ENCODE peak calls at places on chromosome 14, in four cellular contexts. O is K562, I is HCT116, L is HepG2. X is an unnamed sample.

GRCh38 chr14:55440385-55440784 is at the start of gene TBPL2:
- DNase-seq in O (no peak), L (no peak), I (no peak), X (no peak)

GRCh38 chr14:97726661-97727060 is 929.5 kb downstream of the VRK1 start:
- DNase-seq in L (no peak), O (no peak), I (no peak), X (no peak)

GRCh38 chr14:71524321-71524982 is 407.8 kb upstream of the RGS6 start:
- DNase-seq in I (no peak), O (no peak), L (no peak), X (no peak)

GRCh38 chr14:53214384-53214783 is 61.3 kb upstream of the DDHD1 start:
- DNase-seq in I (no peak), L (no peak), O (no peak), X (no peak)

GRCh38 chr14:63308723-63309317 is 9.9 kb downstream of the GPHB5 start:
- DNase-seq in L (peak), I (peak), O (peak), X (no peak)

GRCh38 chr14:101215936-101216335 is 312.4 kb upstream of the RTL1 start:
- DNase-seq in L (no peak), I (no peak), O (no peak), X (no peak)

GRCh38 chr14:47917344-47917954 is 242.0 kb upstream of the MDGA2 start:
- DNase-seq in L (peak), O (no peak), I (peak), X (no peak)

GRCh38 chr14:54000341-54000811 is 43.8 kb upstream of the BMP4 start:
- DNase-seq in L (no peak), I (no peak), O (no peak), X (no peak)

GRCh38 chr14:23539209-23539866 is 12.2 kb downstream of the ZFHX2 start:
- DNase-seq in O (peak), I (peak), L (peak), X (no peak)

GRCh38 chr14:69595336-69595735 is 16.1 kb upstream of the SUSD6 start:
- DNase-seq in I (no peak), O (no peak), L (no peak), X (no peak)

GRCh38 chr14:50544911-50545310 is 12.5 kb upstream of the MAP4K5 start:
- DNase-seq in L (no peak), I (no peak), O (no peak), X (no peak)

GRCh38 chr14:85556263-85556662 is 26.3 kb downstream of the FLRT2 start:
- DNase-seq in O (no peak), L (no peak), I (no peak), X (no peak)

GRCh38 chr14:44989497-44990440 is 27.8 kb downstream of the TOGARAM1 start:
- DNase-seq in O (no peak), L (no peak), I (no peak), X (no peak)

GRCh38 chr14:101088395-101088667 is 184.8 kb upstream of the RTL1 start:
- DNase-seq in L (no peak), I (no peak), O (no peak), X (no peak)

GRCh38 chr14:87992349-87992719 is 648 bp downstream of the GALC start:
- DNase-seq in I (no peak), L (no peak), O (no peak), X (no peak)

GRCh38 chr14:99537399-99537798 is 56.2 kb downstream of the CCNK start:
- DNase-seq in O (no peak), L (no peak), I (no peak), X (no peak)

GRCh38 chr14:22821193-22822016 is 6.2 kb upstream of the SLC7A7 start:
- DNase-seq in I (no peak), O (no peak), L (peak), X (no peak)

GRCh38 chr14:30874999-30875787 is 834 bp downstream of the COCH start:
- DNase-seq in L (no peak), I (no peak), O (peak), X (no peak)

GRCh38 chr14:61542848-61543790 is 152.2 kb upstream of the HIF1A start:
- DNase-seq in O (no peak), I (no peak), L (no peak), X (no peak)

GRCh38 chr14:101819251-101819990 is 57.9 kb downstream of the PPP2R5C start:
- DNase-seq in L (no peak), I (no peak), O (no peak), X (no peak)

GRCh38 chr14:53509845-53510244 is 356.7 kb upstream of the DDHD1 start:
- DNase-seq in L (no peak), I (no peak), O (no peak), X (no peak)

GRCh38 chr14:69334576-69334975 is 63.5 kb downstream of the ERH start:
- DNase-seq in O (no peak), I (no peak), L (no peak), X (no peak)

GRCh38 chr14:30737916-30738315 is 115.8 kb downstream of the SCFD1 start:
- DNase-seq in O (no peak), I (no peak), L (no peak), X (no peak)

GRCh38 chr14:75823334-75823733 is 158.5 kb downstream of the TGFB3 start:
- DNase-seq in L (no peak), I (no peak), O (no peak), X (no peak)

GRCh38 chr14:89188492-89188891 is 228.5 kb downstream of the FOXN3 start:
- DNase-seq in O (no peak), L (no peak), I (no peak), X (no peak)

GRCh38 chr14:93982684-93983007 is 6.3 kb upstream of the ASB2 start:
- DNase-seq in O (no peak), I (no peak), L (no peak), X (no peak)
- H3K27ac ChIP-seq in O (no peak), I (no peak), L (no peak), X (no peak)

GRCh38 chr14:34380446-34380845 is 81.6 kb downstream of the SPTSSA start:
- DNase-seq in O (no peak), L (no peak), I (no peak), X (no peak)
- TF ChIP-seq TCF7L2 in O (no peak), L (no peak), I (no peak), X (no peak)

GRCh38 chr14:90332271-90332584 is 487 bp upstream of the NRDE2 start:
- DNase-seq in I (no peak), O (no peak), L (no peak), X (no peak)
- H3K27ac ChIP-seq in I (peak), O (peak), L (peak), X (peak)

GRCh38 chr14:78324353-78324752 is 154.2 kb downstream of the NRXN3 start:
- DNase-seq in L (no peak), O (no peak), I (no peak), X (no peak)

GRCh38 chr14:78325911-78326310 is 155.7 kb downstream of the NRXN3 start:
- DNase-seq in L (no peak), I (no peak), O (no peak), X (no peak)

DNA sequence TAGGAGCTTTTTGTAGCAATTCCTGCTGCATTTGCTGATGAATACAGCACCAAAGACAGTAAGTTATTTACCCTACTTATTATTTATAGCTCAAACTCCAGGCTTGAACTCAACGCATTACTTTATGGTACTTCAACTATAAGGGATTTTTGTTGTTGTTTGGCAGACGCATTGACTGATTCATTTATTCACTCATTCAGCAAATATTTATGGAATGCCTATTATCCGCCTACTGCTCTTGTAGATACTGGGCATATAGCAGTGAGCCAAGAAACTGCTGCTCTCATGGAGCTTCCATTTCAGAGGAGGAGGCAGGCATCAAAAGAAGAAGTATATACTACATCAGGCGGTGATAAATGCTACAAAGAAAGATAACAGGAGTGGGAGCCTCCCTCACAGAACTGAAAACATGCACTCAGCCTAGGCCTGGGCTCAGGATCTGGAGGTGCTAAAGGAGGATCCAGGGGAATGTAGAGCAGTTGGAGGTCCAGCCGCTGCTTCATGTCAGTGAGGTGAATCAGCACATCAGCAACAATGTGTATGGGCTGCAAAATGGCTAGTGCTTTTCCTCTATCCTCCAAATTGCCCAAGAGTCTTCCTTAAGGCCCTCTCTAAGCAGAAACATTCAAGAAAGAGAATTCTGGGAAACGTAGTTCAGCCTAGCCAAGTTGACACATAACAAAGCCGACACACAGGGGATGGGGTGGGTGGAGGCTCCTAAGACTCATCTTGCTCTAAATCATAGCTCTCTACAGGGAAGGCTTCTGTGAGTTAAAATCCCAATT is 157.4 kb downstream of the NRXN3 start:
- DNase-seq in I (no peak), O (no peak), L (no peak), X (no peak)
- TF ChIP-seq TCF7L2 in I (no peak), O (no peak), L (no peak), X (no peak)

DNA sequence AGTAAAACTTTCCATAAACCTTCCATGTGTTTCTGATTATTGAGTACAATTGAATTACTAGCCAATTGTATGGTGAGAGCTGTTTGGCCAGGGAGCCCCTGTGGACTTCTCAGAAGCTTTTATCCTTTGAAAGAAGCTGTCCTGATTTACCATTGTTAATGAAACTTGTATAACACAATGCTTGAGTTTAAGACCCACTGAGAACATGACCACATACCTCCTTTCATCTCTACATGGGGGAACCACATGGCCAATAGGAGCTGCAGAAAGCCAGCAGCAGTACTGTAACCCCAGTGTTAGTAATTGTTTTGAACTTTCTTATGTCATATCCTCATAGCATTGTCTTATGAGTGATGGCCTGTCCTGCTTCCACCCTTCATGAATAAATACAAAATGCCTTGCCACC is 815.5 kb downstream of the NRXN3 start:
- DNase-seq in O (no peak), L (no peak), I (no peak), X (no peak)
- H3K27ac ChIP-seq in O (no peak), L (no peak), I (no peak), X (no peak)

GRCh38 chr14:104659764-104660523 is 29.5 kb upstream of the INF2 start:
- DNase-seq in I (no peak), L (no peak), O (no peak), X (no peak)
- TF ChIP-seq TCF7L2 in I (no peak), L (no peak), O (no peak), X (no peak)

GRCh38 chr14:77157716-77158115 is 16.1 kb upstream of the ZDHHC22 start:
- DNase-seq in O (no peak), L (no peak), I (no peak), X (no peak)
- H3K27ac ChIP-seq in O (no peak), L (no peak), I (no peak), X (no peak)

DNA sequence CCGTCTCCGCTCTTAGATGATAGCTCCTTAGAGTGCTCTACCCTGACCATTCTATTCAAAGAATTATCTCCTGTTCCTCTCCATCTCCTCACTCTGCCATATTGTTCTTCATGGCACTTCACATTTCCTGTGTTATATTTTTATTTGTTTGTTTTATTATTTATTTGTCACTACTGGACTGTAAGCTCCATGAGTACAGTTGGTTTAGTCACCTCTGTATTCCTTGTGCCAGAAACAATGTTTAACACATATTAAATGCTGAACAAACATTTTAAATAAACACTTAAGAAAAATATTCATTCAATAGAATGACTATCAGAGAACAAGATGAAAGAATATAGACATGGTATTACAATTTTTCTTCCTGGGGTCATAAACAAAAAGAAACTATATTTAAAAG is 35.6 kb downstream of the KIAA0586 start:
- DNase-seq in O (no peak), L (no peak), I (no peak), X (no peak)
- TF ChIP-seq TCF7L2 in O (no peak), L (no peak), I (no peak), X (no peak)

DNA sequence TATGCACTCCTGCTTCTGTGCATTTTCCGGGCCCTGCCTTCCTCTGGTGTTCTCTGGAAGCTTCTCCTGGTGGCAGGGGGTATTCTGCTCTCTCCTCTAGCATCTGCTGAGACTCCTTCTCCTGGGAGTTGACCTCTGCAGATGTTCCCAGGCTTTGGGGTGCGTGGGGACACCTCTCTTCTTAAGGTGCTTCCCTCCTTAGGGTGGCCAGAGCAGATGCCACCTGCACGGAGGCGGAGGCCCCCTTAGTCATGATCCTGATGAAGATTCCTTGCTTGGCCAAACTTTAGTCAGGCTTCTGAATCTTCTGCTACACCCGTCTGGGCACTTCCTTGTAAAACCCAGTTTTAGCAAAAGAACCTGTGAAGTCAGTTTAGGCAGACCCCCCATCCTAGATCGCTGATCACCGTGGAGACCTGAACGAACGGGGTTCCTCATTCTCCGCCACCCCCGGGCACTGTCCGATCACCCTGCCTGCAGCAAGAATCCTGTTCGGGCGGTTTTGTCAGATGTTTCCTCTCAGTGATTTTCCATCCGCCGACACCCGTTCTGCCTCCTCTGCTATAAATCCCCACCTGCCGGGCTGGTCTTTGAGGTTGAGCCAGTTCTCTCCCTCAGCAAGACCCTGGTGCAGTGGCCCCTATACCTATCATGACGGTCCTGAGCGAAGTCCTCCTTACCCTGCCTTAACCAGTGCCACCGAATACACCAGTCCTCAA is 111.9 kb downstream of the CALM1 start:
- DNase-seq in I (no peak), O (no peak), L (no peak), X (no peak)
- H3K27ac ChIP-seq in I (peak), O (no peak), L (no peak), X (no peak)

GRCh38 chr14:104935026-104935650 is 10.5 kb downstream of the PLD4 start:
- DNase-seq in L (no peak), I (no peak), O (no peak), X (peak)
- TF ChIP-seq TCF7L2 in L (no peak), I (no peak), O (no peak), X (no peak)